ENCODE peak calls at places on chromosomes 6 and 20, in six cellular contexts. D is EH, V is NCI-H1694, H is SHP77, Y is DMS 273 treated with DMSO at 0.1 percent for 48 hours, W is psoas muscle. Z is an unnamed sample.

GRCh38 chr20:58790440-58790839 is 60.3 kb downstream of the GNAS-AS1 start:
- DNase-seq in D (no peak), W (no peak), V (no peak), H (no peak), Y (peak), Z (no peak)

GRCh38 chr6:168197636-168198301 is 118.8 kb upstream of the FRMD1 start:
- DNase-seq in H (no peak), W (no peak), D (no peak), Y (no peak), V (no peak), Z (no peak)

GRCh38 chr20:63969851-63970713 is at the start of gene ZNF512B:
- DNase-seq in V (peak), D (peak), H (peak), Y (no peak), W (peak), Z (no peak)

GRCh38 chr6:3419624-3420272 is 37.1 kb downstream of the SLC22A23 start:
- DNase-seq in D (peak), V (no peak), Y (no peak), W (no peak), H (no peak), Z (no peak)

GRCh38 chr6:145323652-145324051 is 411.7 kb downstream of the EPM2A start:
- DNase-seq in W (no peak), Y (no peak), D (peak), V (no peak), H (no peak), Z (no peak)

GRCh38 chr6:39938773-39939381 is 4.6 kb upstream of the MOCS1 start:
- DNase-seq in W (no peak), Y (no peak), H (no peak), D (no peak), V (no peak), Z (no peak)

GRCh38 chr20:34037121-34037520 is 43.4 kb downstream of the RALY start:
- DNase-seq in V (no peak), W (no peak), D (no peak), Y (no peak), H (no peak), Z (no peak)

GRCh38 chr20:34431168-34431567 is 68.1 kb downstream of the ITCH start:
- DNase-seq in V (no peak), H (no peak), Y (no peak), W (no peak), D (no peak), Z (no peak)

GRCh38 chr20:64159286-64159680 is 5.0 kb upstream of the MYT1 start:
- DNase-seq in H (no peak), Y (no peak), D (no peak), V (no peak), W (no peak), Z (no peak)

GRCh38 chr6:44702292-44702691 is 314.8 kb downstream of the CDC5L start:
- DNase-seq in H (no peak), D (no peak), V (no peak), W (no peak), Y (no peak), Z (no peak)

GRCh38 chr6:70413829-70414494 is 654 bp downstream of the FAM135A start:
- DNase-seq in V (peak), W (no peak), Y (no peak), H (peak), D (peak), Z (no peak)

GRCh38 chr6:83867043-83867442 is 7.6 kb downstream of the CYB5R4 start:
- DNase-seq in Y (no peak), D (no peak), V (no peak), W (no peak), H (no peak), Z (no peak)

GRCh38 chr20:45957021-45957941 is 14.7 kb downstream of the ZNF335 start:
- DNase-seq in W (peak), Y (no peak), V (no peak), H (no peak), D (no peak), Z (no peak)

GRCh38 chr20:1636621-1637020 is 16.8 kb upstream of the SIRPB1 start:
- DNase-seq in V (no peak), W (no peak), D (no peak), H (no peak), Y (no peak), Z (no peak)

GRCh38 chr6:10733151-10733715 is 10.4 kb downstream of the TMEM14C start:
- DNase-seq in H (no peak), W (no peak), Y (no peak), D (no peak), V (no peak), Z (no peak)

GRCh38 chr6:45001663-45002062 is 326.5 kb upstream of the RUNX2 start:
- DNase-seq in V (no peak), Y (no peak), H (no peak), W (no peak), D (no peak), Z (peak)

GRCh38 chr6:98927534-98927933 is 20.2 kb downstream of the FBXL4 start:
- DNase-seq in Y (peak), D (no peak), H (peak), V (no peak), W (no peak), Z (no peak)

GRCh38 chr6:113364781-113365545 is 492.2 kb upstream of the MARCKS start:
- DNase-seq in Y (no peak), D (peak), W (no peak), V (no peak), H (no peak), Z (no peak)

GRCh38 chr20:56551571-56551970 is 18.5 kb downstream of the FAM209B start:
- DNase-seq in H (no peak), V (no peak), W (no peak), D (no peak), Y (no peak), Z (no peak)

GRCh38 chr6:73564578-73565345 is 43.9 kb upstream of the EEF1A1 start:
- DNase-seq in D (no peak), H (no peak), V (no peak), Y (no peak), W (no peak), Z (no peak)

GRCh38 chr6:69835414-69836179 is 30.8 kb upstream of the COL19A1 start:
- DNase-seq in V (peak), D (peak), W (no peak), Y (peak), H (peak), Z (no peak)

GRCh38 chr20:41716911-41717310 is 98.7 kb upstream of the CHD6 start:
- DNase-seq in D (no peak), V (no peak), W (no peak), H (no peak), Y (no peak), Z (no peak)

GRCh38 chr6:56143796-56144195 is 103.6 kb downstream of the COL21A1 start:
- DNase-seq in D (no peak), V (no peak), Y (no peak), H (no peak), W (no peak), Z (no peak)

GRCh38 chr6:138115877-138116660 is 8.8 kb upstream of the PERP start:
- DNase-seq in Y (peak), W (peak), D (peak), H (peak), V (peak), Z (peak)

GRCh38 chr20:1373614-1374013 is 19.2 kb downstream of the FKBP1A start:
- DNase-seq in D (no peak), Y (no peak), V (no peak), W (no peak), H (no peak), Z (no peak)

GRCh38 chr20:50026746-50027575 is 44.2 kb downstream of the SNAI1 start:
- DNase-seq in V (no peak), H (no peak), W (no peak), D (no peak), Y (no peak), Z (no peak)

GRCh38 chr6:116313377-116313776 is 33.6 kb upstream of the TSPYL1 start:
- DNase-seq in Y (no peak), W (no peak), H (no peak), V (no peak), D (peak), Z (no peak)

GRCh38 chr6:221531-222349 is 70.5 kb upstream of the DUSP22 start:
- DNase-seq in W (no peak), V (no peak), H (no peak), D (peak), Y (no peak), Z (no peak)

GRCh38 chr20:19212524-19213502 is at the start of gene SLC24A3:
- DNase-seq in W (peak), V (peak), H (peak), D (peak), Y (peak), Z (no peak)

GRCh38 chr6:94670017-94670416 is 907.3 kb upstream of the MANEA start:
- DNase-seq in V (no peak), W (no peak), H (no peak), Y (no peak), D (no peak), Z (no peak)

GRCh38 chr6:34696739-34697543 is at the start of gene ILRUN:
- DNase-seq in D (peak), V (peak), W (peak), Y (peak), H (peak), Z (peak)

GRCh38 chr6:1208876-1209275 is 103.0 kb upstream of the FOXQ1 start:
- DNase-seq in Y (no peak), W (no peak), V (no peak), D (peak), H (no peak), Z (no peak)

GRCh38 chr6:34132486-34133185 is 13.3 kb downstream of the GRM4 start:
- DNase-seq in H (no peak), Y (no peak), W (no peak), D (peak), V (no peak), Z (no peak)

GRCh38 chr6:105982761-105983600 is 103.2 kb upstream of the PRDM1 start:
- DNase-seq in Y (peak), V (no peak), D (no peak), W (no peak), H (no peak), Z (no peak)

GRCh38 chr6:157861184-157861583 is 38.1 kb downstream of the SNX9 start:
- DNase-seq in D (no peak), W (no peak), V (no peak), Y (no peak), H (no peak), Z (no peak)

GRCh38 chr6:19759117-19759880 is 77.9 kb upstream of the ID4 start:
- DNase-seq in W (no peak), D (peak), Y (no peak), H (no peak), V (no peak), Z (no peak)

GRCh38 chr6:135054238-135054574 is 416 bp downstream of the HBS1L start:
- DNase-seq in D (no peak), H (no peak), V (no peak), Y (no peak), W (no peak), Z (no peak)

GRCh38 chr6:147298461-147298860 is 94.2 kb downstream of the STXBP5 start:
- DNase-seq in W (no peak), Y (no peak), H (no peak), V (no peak), D (peak), Z (no peak)

GRCh38 chr6:147906361-147906760 is 397.9 kb downstream of the SAMD5 start:
- DNase-seq in W (no peak), V (no peak), D (peak), H (no peak), Y (no peak), Z (no peak)

Z was measured in GM18507.